ENCODE peak calls at places on chromosomes 6 and 20, in four cellular contexts. One of them, this sample, is unnamed. For H3K4me1, the result is how much of the 10 kb centered on the place peaks cover.

GRCh38 chr6:152004036-152004566 is 196.6 kb downstream of the ESR1 start:
- DNase-seq in iPS DF 6.9: no peak
- DNase-seq in psoas muscle: no peak
- DNase-seq in thoracic aorta: no peak
- DNase-seq in this sample: no peak

GRCh38 chr6:449486-450419 is 58.2 kb downstream of the IRF4 start:
- DNase-seq in psoas muscle: no peak
- DNase-seq in thoracic aorta: no peak
- DNase-seq in iPS DF 6.9: no peak
- DNase-seq in this sample: no peak

GRCh38 chr6:139037490-139037889 is 8.9 kb downstream of the ABRACL start:
- DNase-seq in psoas muscle: no peak
- DNase-seq in iPS DF 6.9: no peak
- DNase-seq in thoracic aorta: no peak
- DNase-seq in this sample: no peak

GRCh38 chr6:139124887-139125672 is 9.8 kb upstream of the HECA start:
- DNase-seq in thoracic aorta: no peak
- DNase-seq in iPS DF 6.9: peak
- DNase-seq in psoas muscle: peak
- DNase-seq in this sample: no peak

GRCh38 chr6:57104350-57104749 is 14.4 kb downstream of the ZNF451 start:
- DNase-seq in iPS DF 6.9: no peak
- DNase-seq in psoas muscle: no peak
- DNase-seq in thoracic aorta: no peak
- DNase-seq in this sample: no peak

GRCh38 chr20:33909331-33909921 is 84.3 kb upstream of the RALY start:
- DNase-seq in psoas muscle: no peak
- DNase-seq in thoracic aorta: no peak
- DNase-seq in iPS DF 6.9: no peak
- DNase-seq in this sample: no peak

GRCh38 chr6:28729501-28730402 is 194.0 kb downstream of the TRIM27 start:
- DNase-seq in thoracic aorta: no peak
- DNase-seq in iPS DF 6.9: no peak
- DNase-seq in psoas muscle: no peak
- DNase-seq in this sample: no peak

GRCh38 chr20:50120935-50121693 is 8.2 kb upstream of the UBE2V1 start:
- DNase-seq in thoracic aorta: no peak
- DNase-seq in iPS DF 6.9: no peak
- DNase-seq in psoas muscle: peak
- DNase-seq in this sample: peak

GRCh38 chr20:41701596-41702350 is 83.6 kb upstream of the CHD6 start:
- DNase-seq in iPS DF 6.9: no peak
- DNase-seq in psoas muscle: no peak
- DNase-seq in thoracic aorta: no peak
- DNase-seq in this sample: no peak

GRCh38 chr20:46814366-46815232 is 80.0 kb upstream of the EYA2 start:
- DNase-seq in iPS DF 6.9: no peak
- DNase-seq in psoas muscle: no peak
- DNase-seq in thoracic aorta: no peak
- DNase-seq in this sample: peak

GRCh38 chr6:32244270-32244669 is 20.4 kb upstream of the NOTCH4 start:
- DNase-seq in psoas muscle: peak
- DNase-seq in thoracic aorta: no peak
- DNase-seq in iPS DF 6.9: no peak
- DNase-seq in this sample: no peak

GRCh38 chr20:61719691-61720347 is 345.9 kb downstream of the TAF4 start:
- DNase-seq in iPS DF 6.9: no peak
- DNase-seq in thoracic aorta: no peak
- DNase-seq in psoas muscle: no peak
- DNase-seq in this sample: no peak

GRCh38 chr6:45420083-45420908 is 42.6 kb upstream of the SUPT3H start:
- DNase-seq in thoracic aorta: no peak
- DNase-seq in psoas muscle: no peak
- DNase-seq in iPS DF 6.9: no peak
- DNase-seq in this sample: no peak

GRCh38 chr6:81204741-81205140 is 547.7 kb downstream of the TENT5A start:
- DNase-seq in thoracic aorta: no peak
- DNase-seq in iPS DF 6.9: no peak
- DNase-seq in psoas muscle: no peak
- DNase-seq in this sample: no peak

GRCh38 chr6:35208419-35208818 is 5.3 kb upstream of the SCUBE3 start:
- DNase-seq in psoas muscle: no peak
- DNase-seq in iPS DF 6.9: no peak
- DNase-seq in thoracic aorta: no peak
- DNase-seq in this sample: no peak

GRCh38 chr6:165081944-165082532 is 227.4 kb downstream of the C6orf118 start:
- DNase-seq in thoracic aorta: no peak
- DNase-seq in iPS DF 6.9: no peak
- DNase-seq in psoas muscle: no peak
- DNase-seq in this sample: no peak

GRCh38 chr20:59640267-59640666 is 35.9 kb downstream of the PHACTR3 start:
- DNase-seq in thoracic aorta: no peak
- DNase-seq in iPS DF 6.9: no peak
- DNase-seq in psoas muscle: no peak
- DNase-seq in this sample: no peak

GRCh38 chr20:18907353-18907752 is 93.8 kb downstream of the SCP2D1 start:
- DNase-seq in iPS DF 6.9: no peak
- DNase-seq in thoracic aorta: no peak
- DNase-seq in psoas muscle: no peak
- DNase-seq in this sample: no peak

GRCh38 chr6:41565701-41566100 is 19.5 kb downstream of the FOXP4 start:
- DNase-seq in psoas muscle: no peak
- DNase-seq in iPS DF 6.9: no peak
- DNase-seq in thoracic aorta: no peak
- DNase-seq in this sample: no peak

GRCh38 chr20:36827541-36828279 is 48.2 kb upstream of the TLDC2 start:
- DNase-seq in thoracic aorta: no peak
- DNase-seq in iPS DF 6.9: no peak
- DNase-seq in psoas muscle: no peak
- DNase-seq in this sample: no peak

GRCh38 chr20:25058797-25059486 is 1.0 kb upstream of the ACSS1 start:
- DNase-seq in thoracic aorta: no peak
- DNase-seq in iPS DF 6.9: no peak
- DNase-seq in psoas muscle: no peak
- DNase-seq in this sample: peak

GRCh38 chr20:13865825-13866351 is 81.1 kb downstream of the NDUFAF5 start:
- DNase-seq in thoracic aorta: no peak
- DNase-seq in psoas muscle: no peak
- DNase-seq in iPS DF 6.9: no peak
- DNase-seq in this sample: no peak

GRCh38 chr20:47784599-47785320 is 521 bp downstream of the SULF2 start:
- DNase-seq in thoracic aorta: no peak
- DNase-seq in iPS DF 6.9: no peak
- DNase-seq in psoas muscle: peak
- DNase-seq in this sample: no peak

DNA sequence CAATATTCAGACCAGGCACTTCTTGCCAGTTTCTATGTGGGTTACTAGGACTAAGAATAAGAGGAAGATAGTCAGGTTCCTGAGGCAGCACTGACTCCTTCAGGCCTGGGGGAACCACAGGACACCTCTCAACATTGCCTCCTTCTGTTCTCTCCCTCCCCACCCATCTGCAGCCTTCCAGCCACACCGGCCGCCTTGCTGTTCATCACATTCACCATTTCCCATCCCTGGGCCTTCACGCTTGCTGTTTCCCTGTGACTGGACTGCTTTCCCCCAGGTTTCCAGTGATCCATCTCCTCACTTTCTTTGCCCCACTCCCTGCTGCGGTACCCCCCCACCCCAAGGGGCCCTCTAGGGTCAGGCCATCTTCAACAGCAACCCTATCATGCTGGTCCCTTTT is 69.2 kb upstream of the SIRPA start:
- DNase-seq in psoas muscle: no peak
- DNase-seq in iPS DF 6.9: no peak
- DNase-seq in thoracic aorta: no peak
- DNase-seq in this sample: no peak
- H3K4me1 ChIP-seq in psoas muscle: under half
- H3K4me1 ChIP-seq in iPS DF 6.9: under half
- H3K4me1 ChIP-seq in thoracic aorta: under half
- H3K4me1 ChIP-seq in this sample: under half

GRCh38 chr6:157561037-157561790 is 180.2 kb downstream of the ZDHHC14 start:
- DNase-seq in thoracic aorta: no peak
- DNase-seq in psoas muscle: no peak
- DNase-seq in iPS DF 6.9: no peak
- DNase-seq in this sample: no peak
- H3K4me1 ChIP-seq in thoracic aorta: under half
- H3K4me1 ChIP-seq in psoas muscle: under half
- H3K4me1 ChIP-seq in iPS DF 6.9: under half
- H3K4me1 ChIP-seq in this sample: under half

DNA sequence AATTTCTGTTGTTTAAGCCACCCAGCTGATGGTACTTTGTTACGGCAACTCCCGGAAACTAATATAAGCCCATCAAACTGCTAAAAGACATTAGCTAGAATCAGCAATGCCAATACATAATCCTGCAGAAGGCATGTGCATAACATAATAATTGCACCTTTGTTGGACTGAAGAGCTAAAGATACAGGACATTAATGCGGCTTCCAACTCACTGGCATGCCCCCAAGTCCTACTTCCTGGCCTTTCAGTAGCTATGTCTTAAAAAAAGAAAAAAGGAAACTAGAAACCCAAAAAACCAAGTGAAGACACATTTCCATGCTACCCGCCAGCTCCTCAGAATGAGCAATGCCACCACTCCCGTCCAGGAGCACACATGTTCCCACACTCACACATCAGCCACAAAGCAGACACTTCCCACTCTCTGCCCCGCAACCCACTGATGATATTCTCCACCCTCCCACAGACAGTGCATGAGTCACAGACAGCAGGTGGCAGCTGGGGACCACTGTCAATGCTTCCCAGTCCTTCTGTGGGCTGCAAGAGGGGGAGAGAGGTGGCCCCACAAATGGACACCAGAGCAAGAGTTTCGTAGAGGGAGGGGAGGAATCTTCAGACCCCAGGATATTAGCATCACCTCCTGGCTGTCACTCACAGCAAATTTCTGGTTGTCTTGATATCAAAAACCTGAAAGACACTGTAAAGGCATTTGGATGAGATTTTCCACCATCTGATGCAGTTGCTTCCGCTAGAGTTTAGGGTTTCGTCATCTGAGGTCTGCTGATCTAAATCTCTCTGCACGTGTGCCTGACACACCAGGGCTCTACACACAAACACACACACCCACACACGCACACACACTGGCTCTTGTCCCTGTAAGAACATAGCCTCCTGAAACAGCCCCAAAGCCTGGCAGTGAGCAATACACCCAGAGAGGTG is 32.8 kb downstream of the GFOD1 start:
- DNase-seq in iPS DF 6.9: no peak
- DNase-seq in thoracic aorta: no peak
- DNase-seq in psoas muscle: peak
- DNase-seq in this sample: no peak
- H3K4me1 ChIP-seq in iPS DF 6.9: under half
- H3K4me1 ChIP-seq in thoracic aorta: under half
- H3K4me1 ChIP-seq in psoas muscle: under half
- H3K4me1 ChIP-seq in this sample: under half

GRCh38 chr6:37049990-37050853 is 44.8 kb downstream of the FGD2 start:
- DNase-seq in iPS DF 6.9: no peak
- DNase-seq in psoas muscle: peak
- DNase-seq in thoracic aorta: no peak
- DNase-seq in this sample: no peak

GRCh38 chr6:37048851-37049734 is 43.6 kb downstream of the FGD2 start:
- DNase-seq in iPS DF 6.9: no peak
- DNase-seq in thoracic aorta: no peak
- DNase-seq in psoas muscle: peak
- DNase-seq in this sample: no peak

GRCh38 chr6:37047933-37048850 is 42.7 kb downstream of the FGD2 start:
- DNase-seq in psoas muscle: no peak
- DNase-seq in iPS DF 6.9: no peak
- DNase-seq in thoracic aorta: no peak
- DNase-seq in this sample: no peak

GRCh38 chr6:37049735-37049989 is 44.2 kb downstream of the FGD2 start:
- DNase-seq in iPS DF 6.9: no peak
- DNase-seq in psoas muscle: no peak
- DNase-seq in thoracic aorta: no peak
- DNase-seq in this sample: no peak

DNA sequence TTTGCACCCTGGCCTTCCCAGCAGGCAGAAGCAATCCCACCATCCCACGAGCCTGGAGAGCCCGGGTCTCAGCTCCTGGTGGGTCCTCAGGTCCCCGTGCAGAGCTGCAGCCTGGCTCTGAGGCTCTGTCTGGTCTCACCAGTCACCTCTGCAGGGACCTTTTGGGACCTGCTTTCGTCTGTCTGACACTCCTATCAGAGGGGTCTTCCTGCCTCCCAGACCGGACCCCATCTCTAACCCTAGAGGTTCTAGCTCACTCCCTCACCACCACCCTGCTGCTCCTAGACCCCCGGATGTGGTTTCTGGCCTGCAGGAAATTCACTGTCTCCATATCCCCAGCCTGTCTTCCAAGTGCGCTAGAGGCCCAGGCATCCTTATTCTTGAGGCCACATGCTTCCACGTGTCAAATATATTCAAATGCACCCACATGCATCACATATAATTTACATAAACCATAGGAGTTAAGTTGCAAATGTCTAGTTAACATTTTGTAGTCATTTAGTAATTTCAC is 42.0 kb downstream of the FGD2 start:
- DNase-seq in thoracic aorta: no peak
- DNase-seq in iPS DF 6.9: no peak
- DNase-seq in psoas muscle: no peak
- DNase-seq in this sample: no peak
- H3K4me1 ChIP-seq in thoracic aorta: under half
- H3K4me1 ChIP-seq in iPS DF 6.9: under half
- H3K4me1 ChIP-seq in psoas muscle: under half
- H3K4me1 ChIP-seq in this sample: under half

GRCh38 chr6:167576798-167577528 is 249.7 kb upstream of the AFDN start:
- DNase-seq in iPS DF 6.9: no peak
- DNase-seq in psoas muscle: no peak
- DNase-seq in thoracic aorta: no peak
- DNase-seq in this sample: no peak
- H3K4me1 ChIP-seq in iPS DF 6.9: under half
- H3K4me1 ChIP-seq in psoas muscle: under half
- H3K4me1 ChIP-seq in thoracic aorta: under half
- H3K4me1 ChIP-seq in this sample: under half